ENCODE peak calls at places on chromosomes 3 and 15, in four cellular contexts. One of them, this sample, is unnamed.

GRCh38 chr3:63351159-63352007 is 73.3 kb downstream of the SYNPR start:
- DNase-seq in left lung: no peak
- DNase-seq in B cell: peak; percentile 10
- DNase-seq in GM10248: peak; percentile 32
- DNase-seq in this sample: no peak

GRCh38 chr15:93286456-93286855 is 197.4 kb upstream of the RGMA start:
- DNase-seq in left lung: no peak
- DNase-seq in B cell: no peak
- DNase-seq in GM10248: no peak
- DNase-seq in this sample: no peak

GRCh38 chr15:36643551-36643950 is 64.1 kb downstream of the CDIN1 start:
- DNase-seq in left lung: no peak
- DNase-seq in B cell: no peak
- DNase-seq in GM10248: no peak
- DNase-seq in this sample: no peak

GRCh38 chr3:187963677-187964385 is 190.1 kb upstream of the LPP start:
- DNase-seq in left lung: no peak
- DNase-seq in B cell: no peak
- DNase-seq in GM10248: no peak
- DNase-seq in this sample: no peak

GRCh38 chr3:170977911-170978310 is 48.6 kb downstream of the SLC2A2 start:
- DNase-seq in left lung: no peak
- DNase-seq in B cell: no peak
- DNase-seq in GM10248: no peak
- DNase-seq in this sample: no peak

GRCh38 chr3:184918741-184919140 is 106.8 kb downstream of the VPS8 start:
- DNase-seq in left lung: no peak
- DNase-seq in B cell: no peak
- DNase-seq in GM10248: no peak
- DNase-seq in this sample: no peak

GRCh38 chr15:55796321-55796965 is 53.5 kb upstream of the PRTG start:
- DNase-seq in left lung: no peak
- DNase-seq in B cell: no peak
- DNase-seq in GM10248: no peak
- DNase-seq in this sample: no peak

GRCh38 chr3:197125601-197126000 is 96.0 kb upstream of the MELTF start:
- DNase-seq in left lung: no peak
- DNase-seq in B cell: no peak
- DNase-seq in GM10248: no peak
- DNase-seq in this sample: no peak

GRCh38 chr3:119637679-119638525 is 22.5 kb downstream of the POPDC2 start:
- DNase-seq in left lung: no peak
- DNase-seq in B cell: no peak
- DNase-seq in GM10248: peak; percentile 39
- DNase-seq in this sample: peak; percentile 76

DNA sequence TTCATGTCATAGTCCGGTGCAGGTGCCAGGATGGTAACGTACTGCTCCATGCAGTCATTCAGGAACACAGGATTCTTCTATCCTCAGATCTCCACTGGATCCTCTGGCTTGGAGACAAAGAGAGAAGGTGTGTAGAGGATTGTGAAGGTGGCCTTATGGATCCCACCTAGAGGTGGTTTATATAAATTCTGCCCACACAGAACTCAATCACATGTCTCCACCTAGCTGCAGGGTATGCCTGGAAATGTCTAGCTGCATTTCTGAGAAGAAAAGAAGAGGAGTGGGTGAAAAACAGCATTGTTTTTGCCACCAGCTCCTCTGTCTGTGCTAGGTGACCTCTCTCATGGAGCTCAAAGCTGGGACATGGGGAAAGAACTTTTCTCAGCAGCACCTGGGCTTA is 478.7 kb downstream of the PDCD6IP start:
- DNase-seq in left lung: no peak
- DNase-seq in B cell: no peak
- DNase-seq in GM10248: no peak
- DNase-seq in this sample: no peak
- TF ChIP-seq CTCF in left lung: no peak
- TF ChIP-seq CTCF in B cell: no peak
- TF ChIP-seq CTCF in GM10248: peak; percentile 20
- TF ChIP-seq CTCF in this sample: peak; percentile 13

DNA sequence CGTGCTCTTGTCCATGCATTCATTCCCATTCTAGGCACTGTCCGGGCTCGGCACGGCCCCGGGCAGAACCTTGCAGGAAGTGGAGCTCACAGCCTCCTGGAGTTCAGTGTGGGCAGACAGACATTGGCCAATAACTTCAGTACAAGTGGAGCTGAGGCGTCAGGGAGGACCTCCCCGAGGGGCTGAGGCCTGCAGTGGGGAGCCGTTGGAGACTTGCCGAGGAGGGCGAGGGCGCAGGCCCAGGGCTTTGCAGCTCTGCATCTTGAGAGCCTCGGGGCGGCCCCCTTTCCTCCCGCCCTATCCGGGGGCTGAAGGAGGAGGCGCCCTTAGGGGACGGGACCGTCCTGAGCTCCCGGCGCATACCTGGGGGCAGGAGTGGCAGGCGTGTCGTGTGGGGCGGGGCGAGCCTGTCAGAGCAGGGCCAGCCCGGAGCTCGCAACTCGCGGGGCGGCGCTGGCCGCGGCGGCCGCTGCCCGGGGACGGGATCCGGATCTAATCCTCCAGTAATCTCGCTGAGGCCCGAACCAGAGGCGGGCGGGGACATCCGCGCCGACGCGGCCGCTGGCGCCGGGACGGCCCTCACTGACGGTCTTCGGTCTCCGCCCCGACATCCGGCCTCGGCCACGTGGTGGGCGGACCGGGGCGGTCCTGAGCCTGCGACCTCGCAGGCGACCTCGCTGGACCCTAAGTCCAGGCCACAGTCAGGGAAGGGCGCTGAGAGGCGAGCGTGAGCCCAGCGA is at the start of gene ACY1:
- DNase-seq in left lung: peak; percentile 90
- DNase-seq in B cell: peak; percentile 90
- DNase-seq in GM10248: peak; percentile 95
- DNase-seq in this sample: peak; percentile 92
- TF ChIP-seq CTCF in left lung: no peak
- TF ChIP-seq CTCF in B cell: peak; percentile 46
- TF ChIP-seq CTCF in GM10248: no peak
- TF ChIP-seq CTCF in this sample: no peak

DNA sequence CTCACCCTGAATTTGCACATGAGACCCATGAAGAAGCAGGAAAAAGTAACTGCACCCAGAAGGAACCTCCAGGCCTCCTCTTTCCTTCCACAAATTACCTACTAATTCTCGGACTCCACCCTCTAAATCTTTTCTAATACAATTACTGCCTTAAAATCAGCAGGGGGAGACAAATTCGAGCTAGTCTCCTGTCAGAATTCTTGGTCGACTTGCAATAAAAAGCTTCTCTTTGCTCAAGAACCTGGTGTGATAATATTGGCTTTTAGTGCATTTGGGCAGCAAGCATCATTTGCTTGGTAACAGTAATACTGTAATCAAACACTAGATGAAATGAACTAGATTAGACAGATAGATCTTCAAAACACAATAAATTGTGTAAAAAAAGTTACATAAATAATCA is 281.9 kb downstream of the RAP2B start:
- DNase-seq in left lung: no peak
- DNase-seq in B cell: no peak
- DNase-seq in GM10248: no peak
- DNase-seq in this sample: no peak
- TF ChIP-seq CTCF in left lung: no peak
- TF ChIP-seq CTCF in B cell: no peak
- TF ChIP-seq CTCF in GM10248: no peak
- TF ChIP-seq CTCF in this sample: peak; percentile 28

GRCh38 chr3:62186967-62187366 is 186.4 kb downstream of the FEZF2 start:
- DNase-seq in left lung: no peak
- DNase-seq in B cell: no peak
- DNase-seq in GM10248: no peak
- DNase-seq in this sample: no peak

GRCh38 chr3:62178739-62179600 is 194.4 kb downstream of the FEZF2 start:
- DNase-seq in left lung: no peak
- DNase-seq in B cell: no peak
- DNase-seq in GM10248: no peak
- DNase-seq in this sample: no peak

GRCh38 chr3:62180514-62180913 is 192.8 kb downstream of the FEZF2 start:
- DNase-seq in left lung: no peak
- DNase-seq in B cell: no peak
- DNase-seq in GM10248: no peak
- DNase-seq in this sample: no peak

GRCh38 chr3:62184559-62184958 is 188.8 kb downstream of the FEZF2 start:
- DNase-seq in left lung: no peak
- DNase-seq in B cell: no peak
- DNase-seq in GM10248: no peak
- DNase-seq in this sample: no peak

DNA sequence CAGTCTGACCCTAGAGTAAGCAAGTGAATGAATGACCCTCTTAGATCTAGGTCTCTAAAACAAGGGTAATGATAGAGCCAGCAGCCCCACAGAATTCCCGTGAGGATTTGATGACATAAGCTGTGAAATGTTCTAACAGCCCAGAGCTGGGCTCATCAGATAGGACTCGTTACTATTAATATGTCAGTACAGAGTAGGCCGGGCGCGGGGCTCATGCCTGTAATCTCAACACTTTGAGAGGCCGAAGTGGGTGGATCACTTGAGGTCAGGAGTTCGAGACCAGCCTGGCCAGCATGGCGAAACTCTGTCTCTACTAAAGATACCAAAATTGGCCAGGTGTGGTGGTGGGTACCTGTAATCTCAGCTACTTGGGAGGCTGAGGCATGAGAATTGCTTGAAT is 190.3 kb downstream of the FEZF2 start:
- DNase-seq in left lung: no peak
- DNase-seq in B cell: no peak
- DNase-seq in GM10248: no peak
- DNase-seq in this sample: no peak
- TF ChIP-seq CTCF in left lung: no peak
- TF ChIP-seq CTCF in B cell: no peak
- TF ChIP-seq CTCF in GM10248: no peak
- TF ChIP-seq CTCF in this sample: no peak

GRCh38 chr3:195117978-195118581 is 152.9 kb downstream of the XXYLT1 start:
- DNase-seq in left lung: no peak
- DNase-seq in B cell: no peak
- DNase-seq in GM10248: no peak
- DNase-seq in this sample: no peak
- TF ChIP-seq CTCF in left lung: no peak
- TF ChIP-seq CTCF in B cell: peak; percentile 15
- TF ChIP-seq CTCF in GM10248: no peak
- TF ChIP-seq CTCF in this sample: peak; percentile 42

GRCh38 chr3:127997961-127998360 is 54.3 kb upstream of the SEC61A1 start:
- DNase-seq in left lung: no peak
- DNase-seq in B cell: no peak
- DNase-seq in GM10248: no peak
- DNase-seq in this sample: no peak

GRCh38 chr3:127998596-127998995 is 53.6 kb upstream of the SEC61A1 start:
- DNase-seq in left lung: no peak
- DNase-seq in B cell: no peak
- DNase-seq in GM10248: no peak
- DNase-seq in this sample: no peak

GRCh38 chr3:128004661-128005060 is 47.6 kb upstream of the SEC61A1 start:
- DNase-seq in left lung: no peak
- DNase-seq in B cell: no peak
- DNase-seq in GM10248: no peak
- DNase-seq in this sample: no peak

GRCh38 chr3:127999509-128000106 is 52.6 kb upstream of the SEC61A1 start:
- DNase-seq in left lung: no peak
- DNase-seq in B cell: no peak
- DNase-seq in GM10248: no peak
- DNase-seq in this sample: no peak

GRCh38 chr3:128001576-128001975 is 50.7 kb upstream of the SEC61A1 start:
- DNase-seq in left lung: no peak
- DNase-seq in B cell: no peak
- DNase-seq in GM10248: no peak
- DNase-seq in this sample: no peak
- TF ChIP-seq CTCF in left lung: no peak
- TF ChIP-seq CTCF in B cell: no peak
- TF ChIP-seq CTCF in GM10248: no peak
- TF ChIP-seq CTCF in this sample: no peak

GRCh38 chr15:77031376-77032050 is 36.6 kb downstream of the PSTPIP1 start:
- DNase-seq in left lung: peak; percentile 35
- DNase-seq in B cell: peak; percentile 82
- DNase-seq in GM10248: peak; percentile 67
- DNase-seq in this sample: peak; percentile 47
- TF ChIP-seq CTCF in left lung: no peak
- TF ChIP-seq CTCF in B cell: peak; percentile 54
- TF ChIP-seq CTCF in GM10248: peak; percentile 42
- TF ChIP-seq CTCF in this sample: peak; percentile 55

GRCh38 chr3:98980915-98981596 is 79.6 kb upstream of the DCBLD2 start:
- DNase-seq in left lung: no peak
- DNase-seq in B cell: no peak
- DNase-seq in GM10248: peak; percentile 22
- DNase-seq in this sample: peak; percentile 59

GRCh38 chr3:98984024-98984423 is 82.5 kb upstream of the DCBLD2 start:
- DNase-seq in left lung: no peak
- DNase-seq in B cell: no peak
- DNase-seq in GM10248: no peak
- DNase-seq in this sample: no peak

GRCh38 chr3:98982336-98982735 is 80.8 kb upstream of the DCBLD2 start:
- DNase-seq in left lung: no peak
- DNase-seq in B cell: no peak
- DNase-seq in GM10248: no peak
- DNase-seq in this sample: no peak

GRCh38 chr3:98986073-98986472 is 84.6 kb upstream of the DCBLD2 start:
- DNase-seq in left lung: no peak
- DNase-seq in B cell: no peak
- DNase-seq in GM10248: no peak
- DNase-seq in this sample: no peak

DNA sequence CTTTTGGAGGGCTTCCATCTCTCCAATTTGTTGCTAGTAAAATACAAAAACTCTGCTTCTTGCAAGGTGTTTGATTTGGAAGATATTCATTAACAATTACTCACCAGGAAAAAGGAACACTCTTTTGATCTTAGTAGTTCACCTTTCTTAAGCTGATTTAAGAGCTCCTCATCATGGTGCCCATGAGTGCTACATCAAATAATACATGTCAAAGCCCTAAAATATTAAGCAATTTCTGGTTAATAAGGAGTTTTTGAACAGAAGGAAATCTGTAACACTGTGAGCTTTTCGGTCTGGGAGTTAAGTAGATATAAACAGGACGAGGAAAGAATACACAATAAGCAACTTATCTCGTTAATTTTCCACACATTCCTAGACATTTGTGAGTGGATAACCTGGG is 83.9 kb upstream of the DCBLD2 start:
- DNase-seq in left lung: no peak
- DNase-seq in B cell: no peak
- DNase-seq in GM10248: no peak
- DNase-seq in this sample: no peak
- TF ChIP-seq CTCF in left lung: no peak
- TF ChIP-seq CTCF in B cell: no peak
- TF ChIP-seq CTCF in GM10248: no peak
- TF ChIP-seq CTCF in this sample: no peak